ENCODE peak calls at places on chromosomes 11 and 22, in four cellular contexts. One of them, this sample, is unnamed.

GRCh38 chr22:38935023-38935422 is 22.4 kb upstream of the APOBEC3A start:
- DNase-seq in tibial nerve: no peak
- DNase-seq in cardiac muscle cell: no peak
- DNase-seq in brain microvascular endothelial cell: no peak
- DNase-seq in this sample: no peak

GRCh38 chr22:45159652-45160462 is 3.9 kb upstream of the NUP50 start:
- DNase-seq in brain microvascular endothelial cell: no peak
- DNase-seq in cardiac muscle cell: peak; percentile 68
- DNase-seq in tibial nerve: no peak
- DNase-seq in this sample: peak; percentile 68

GRCh38 chr11:68677432-68677831 is 6.9 kb upstream of the GAL start:
- DNase-seq in brain microvascular endothelial cell: peak; percentile 51
- DNase-seq in tibial nerve: no peak
- DNase-seq in cardiac muscle cell: peak; percentile 79
- DNase-seq in this sample: peak; percentile 47

GRCh38 chr11:35391922-35392813 is 27.2 kb downstream of the SLC1A2 start:
- DNase-seq in cardiac muscle cell: peak; percentile 86
- DNase-seq in tibial nerve: peak; percentile 83
- DNase-seq in brain microvascular endothelial cell: peak; percentile 81
- DNase-seq in this sample: peak; percentile 93

GRCh38 chr11:125140251-125140650 is 24.3 kb upstream of the PKNOX2 start:
- DNase-seq in brain microvascular endothelial cell: no peak
- DNase-seq in tibial nerve: no peak
- DNase-seq in cardiac muscle cell: no peak
- DNase-seq in this sample: no peak

GRCh38 chr22:22692707-22693530 is 48.5 kb downstream of the GGTLC2 start:
- DNase-seq in brain microvascular endothelial cell: peak; percentile 31
- DNase-seq in tibial nerve: no peak
- DNase-seq in cardiac muscle cell: peak; percentile 63
- DNase-seq in this sample: peak; percentile 53

GRCh38 chr11:128448487-128448886 is 138.9 kb downstream of the ETS1 start:
- DNase-seq in cardiac muscle cell: no peak
- DNase-seq in brain microvascular endothelial cell: peak; percentile 77
- DNase-seq in tibial nerve: no peak
- DNase-seq in this sample: peak; percentile 89

GRCh38 chr11:50247309-50247874 is 214.7 kb downstream of the OR4C45 start:
- DNase-seq in tibial nerve: no peak
- DNase-seq in cardiac muscle cell: no peak
- DNase-seq in brain microvascular endothelial cell: no peak
- DNase-seq in this sample: no peak

GRCh38 chr11:61066645-61067044 is 35.6 kb upstream of the CD5 start:
- DNase-seq in brain microvascular endothelial cell: no peak
- DNase-seq in tibial nerve: no peak
- DNase-seq in cardiac muscle cell: no peak
- DNase-seq in this sample: no peak

GRCh38 chr11:61068581-61068980 is 33.7 kb upstream of the CD5 start:
- DNase-seq in tibial nerve: no peak
- DNase-seq in brain microvascular endothelial cell: no peak
- DNase-seq in cardiac muscle cell: no peak
- DNase-seq in this sample: no peak

GRCh38 chr11:61067782-61068181 is 34.5 kb upstream of the CD5 start:
- DNase-seq in tibial nerve: no peak
- DNase-seq in cardiac muscle cell: no peak
- DNase-seq in brain microvascular endothelial cell: no peak
- DNase-seq in this sample: no peak

GRCh38 chr11:61069427-61069826 is 32.9 kb upstream of the CD5 start:
- DNase-seq in tibial nerve: no peak
- DNase-seq in brain microvascular endothelial cell: no peak
- DNase-seq in cardiac muscle cell: no peak
- DNase-seq in this sample: no peak

DNA sequence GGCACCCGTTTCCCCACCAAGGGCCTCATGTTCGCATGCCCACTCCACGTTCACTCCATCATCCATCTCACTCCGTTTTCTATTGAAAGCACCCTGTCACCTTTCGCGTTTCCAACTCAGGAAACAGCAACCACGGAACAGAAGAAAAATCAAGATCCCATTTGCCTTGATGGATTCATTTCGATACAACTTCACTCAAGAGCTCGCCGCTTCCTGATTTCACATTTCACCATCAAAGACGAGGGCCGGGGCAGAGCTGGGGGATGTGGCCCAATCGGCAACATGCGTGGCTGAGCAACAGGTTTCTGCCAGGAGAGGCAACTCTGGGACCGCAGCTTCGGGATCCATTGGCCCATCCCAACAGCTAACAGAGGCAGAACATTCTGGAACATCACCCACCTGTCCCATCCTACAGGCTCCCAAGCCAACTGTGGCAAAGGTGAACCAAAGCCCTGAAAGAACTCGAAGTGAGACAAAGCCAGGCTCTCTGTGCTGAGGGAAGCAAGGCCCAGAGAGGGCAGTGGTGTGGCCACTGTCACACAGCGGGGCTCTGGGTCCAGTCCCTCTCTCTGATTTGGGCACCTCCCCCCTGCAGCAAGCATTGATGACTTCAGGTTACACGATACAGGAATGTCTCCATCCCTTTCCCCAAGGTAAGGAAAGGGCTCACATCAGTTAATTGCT is 36.2 kb upstream of the CD5 start:
- DNase-seq in tibial nerve: no peak
- DNase-seq in cardiac muscle cell: no peak
- DNase-seq in brain microvascular endothelial cell: no peak
- DNase-seq in this sample: no peak
- H3K4me3 ChIP-seq in tibial nerve: no peak overlapping the region
- H3K4me3 ChIP-seq in cardiac muscle cell: no peak overlapping the region
- H3K4me3 ChIP-seq in brain microvascular endothelial cell: no peak overlapping the region
- H3K4me3 ChIP-seq in this sample: no peak overlapping the region

GRCh38 chr22:46183733-46184132 is 33.4 kb downstream of the PPARA start:
- DNase-seq in brain microvascular endothelial cell: no peak
- DNase-seq in tibial nerve: no peak
- DNase-seq in cardiac muscle cell: no peak
- DNase-seq in this sample: peak; percentile 36

GRCh38 chr22:46180370-46181137 is 30.2 kb downstream of the PPARA start:
- DNase-seq in tibial nerve: no peak
- DNase-seq in brain microvascular endothelial cell: no peak
- DNase-seq in cardiac muscle cell: peak; percentile 25
- DNase-seq in this sample: peak; percentile 29

GRCh38 chr22:46187862-46188261 is 37.5 kb downstream of the PPARA start:
- DNase-seq in tibial nerve: no peak
- DNase-seq in brain microvascular endothelial cell: no peak
- DNase-seq in cardiac muscle cell: no peak
- DNase-seq in this sample: peak; percentile 7

GRCh38 chr22:46179748-46180147 is 29.4 kb downstream of the PPARA start:
- DNase-seq in tibial nerve: no peak
- DNase-seq in cardiac muscle cell: no peak
- DNase-seq in brain microvascular endothelial cell: no peak
- DNase-seq in this sample: no peak

GRCh38 chr22:46185263-46185662 is 34.9 kb downstream of the PPARA start:
- DNase-seq in tibial nerve: no peak
- DNase-seq in cardiac muscle cell: no peak
- DNase-seq in brain microvascular endothelial cell: no peak
- DNase-seq in this sample: no peak
- TF ChIP-seq CTCF in tibial nerve: no peak
- TF ChIP-seq CTCF in cardiac muscle cell: no peak
- TF ChIP-seq CTCF in brain microvascular endothelial cell: no peak
- TF ChIP-seq CTCF in this sample: no peak

GRCh38 chr11:114598461-114598860 is 2.9 kb upstream of the NXPE4 start:
- DNase-seq in brain microvascular endothelial cell: no peak
- DNase-seq in cardiac muscle cell: no peak
- DNase-seq in tibial nerve: no peak
- DNase-seq in this sample: no peak
- H3K4me3 ChIP-seq in brain microvascular endothelial cell: no peak overlapping the region
- H3K4me3 ChIP-seq in cardiac muscle cell: no peak overlapping the region
- H3K4me3 ChIP-seq in tibial nerve: no peak overlapping the region
- H3K4me3 ChIP-seq in this sample: no peak overlapping the region

GRCh38 chr11:575324-575995 is 810 bp upstream of the PHRF1 start:
- DNase-seq in cardiac muscle cell: no peak
- DNase-seq in brain microvascular endothelial cell: no peak
- DNase-seq in tibial nerve: no peak
- DNase-seq in this sample: peak; percentile 32

GRCh38 chr11:576791-577610 is 731 bp downstream of the PHRF1 start:
- DNase-seq in tibial nerve: no peak
- DNase-seq in cardiac muscle cell: no peak
- DNase-seq in brain microvascular endothelial cell: no peak
- DNase-seq in this sample: peak; percentile 34

GRCh38 chr11:574632-575323 is 1.5 kb upstream of the PHRF1 start:
- DNase-seq in brain microvascular endothelial cell: no peak
- DNase-seq in tibial nerve: no peak
- DNase-seq in cardiac muscle cell: no peak
- DNase-seq in this sample: no peak

GRCh38 chr11:577611-577894 is 1.3 kb downstream of the PHRF1 start:
- DNase-seq in tibial nerve: no peak
- DNase-seq in cardiac muscle cell: no peak
- DNase-seq in brain microvascular endothelial cell: no peak
- DNase-seq in this sample: no peak

GRCh38 chr11:575996-576756 is at the start of gene PHRF1:
- DNase-seq in cardiac muscle cell: peak; percentile 97
- DNase-seq in tibial nerve: peak; percentile 87
- DNase-seq in brain microvascular endothelial cell: peak; percentile 89
- DNase-seq in this sample: peak; percentile 97
- TF ChIP-seq CTCF in cardiac muscle cell: no peak
- TF ChIP-seq CTCF in tibial nerve: no peak
- TF ChIP-seq CTCF in brain microvascular endothelial cell: no peak
- TF ChIP-seq CTCF in this sample: no peak

GRCh38 chr11:59271247-59271755 is 58.6 kb upstream of the MPEG1 start:
- DNase-seq in brain microvascular endothelial cell: no peak
- DNase-seq in cardiac muscle cell: no peak
- DNase-seq in tibial nerve: no peak
- DNase-seq in this sample: no peak

GRCh38 chr11:59267738-59268475 is 55.2 kb upstream of the MPEG1 start:
- DNase-seq in brain microvascular endothelial cell: no peak
- DNase-seq in tibial nerve: no peak
- DNase-seq in cardiac muscle cell: no peak
- DNase-seq in this sample: no peak

GRCh38 chr11:59271811-59272327 is 59.1 kb upstream of the MPEG1 start:
- DNase-seq in cardiac muscle cell: no peak
- DNase-seq in brain microvascular endothelial cell: no peak
- DNase-seq in tibial nerve: no peak
- DNase-seq in this sample: no peak

GRCh38 chr11:59273008-59273841 is 60.5 kb upstream of the MPEG1 start:
- DNase-seq in brain microvascular endothelial cell: no peak
- DNase-seq in tibial nerve: no peak
- DNase-seq in cardiac muscle cell: no peak
- DNase-seq in this sample: no peak
- H3K4me3 ChIP-seq in brain microvascular endothelial cell: no peak overlapping the region
- H3K4me3 ChIP-seq in tibial nerve: no peak overlapping the region
- H3K4me3 ChIP-seq in cardiac muscle cell: no peak overlapping the region
- H3K4me3 ChIP-seq in this sample: no peak overlapping the region

GRCh38 chr22:30221121-30221992 is 25.2 kb downstream of the LIF start:
- DNase-seq in tibial nerve: no peak
- DNase-seq in brain microvascular endothelial cell: no peak
- DNase-seq in cardiac muscle cell: no peak
- DNase-seq in this sample: no peak

GRCh38 chr22:30219668-30220278 is 26.8 kb downstream of the LIF start:
- DNase-seq in brain microvascular endothelial cell: no peak
- DNase-seq in tibial nerve: no peak
- DNase-seq in cardiac muscle cell: no peak
- DNase-seq in this sample: no peak

GRCh38 chr22:30217698-30218565 is 28.6 kb downstream of the LIF start:
- DNase-seq in brain microvascular endothelial cell: no peak
- DNase-seq in cardiac muscle cell: no peak
- DNase-seq in tibial nerve: no peak
- DNase-seq in this sample: no peak

GRCh38 chr22:30220338-30221009 is 26.1 kb downstream of the LIF start:
- DNase-seq in tibial nerve: no peak
- DNase-seq in brain microvascular endothelial cell: no peak
- DNase-seq in cardiac muscle cell: no peak
- DNase-seq in this sample: no peak

DNA sequence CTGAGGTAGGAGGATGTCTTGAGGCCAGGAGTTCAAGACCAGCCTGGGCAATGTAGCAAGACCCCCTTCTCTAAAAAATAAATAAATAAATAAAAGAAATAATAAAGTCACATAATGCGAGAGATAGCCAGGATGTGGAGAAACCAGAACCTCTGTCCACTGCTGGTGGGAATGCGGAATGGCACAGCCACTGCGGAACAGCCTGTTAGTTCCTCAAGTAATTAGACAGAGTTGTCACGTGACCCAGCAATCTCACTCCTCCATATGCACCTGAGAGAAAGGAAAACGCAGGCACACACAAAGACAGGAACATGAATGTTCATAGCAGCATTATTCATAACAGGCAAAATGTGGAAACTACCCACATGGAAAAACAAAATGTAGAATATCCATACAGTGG is 27.5 kb downstream of the LIF start:
- DNase-seq in tibial nerve: no peak
- DNase-seq in brain microvascular endothelial cell: no peak
- DNase-seq in cardiac muscle cell: no peak
- DNase-seq in this sample: no peak
- TF ChIP-seq CTCF in tibial nerve: no peak
- TF ChIP-seq CTCF in brain microvascular endothelial cell: peak; percentile 55
- TF ChIP-seq CTCF in cardiac muscle cell: no peak
- TF ChIP-seq CTCF in this sample: peak; percentile 44

DNA sequence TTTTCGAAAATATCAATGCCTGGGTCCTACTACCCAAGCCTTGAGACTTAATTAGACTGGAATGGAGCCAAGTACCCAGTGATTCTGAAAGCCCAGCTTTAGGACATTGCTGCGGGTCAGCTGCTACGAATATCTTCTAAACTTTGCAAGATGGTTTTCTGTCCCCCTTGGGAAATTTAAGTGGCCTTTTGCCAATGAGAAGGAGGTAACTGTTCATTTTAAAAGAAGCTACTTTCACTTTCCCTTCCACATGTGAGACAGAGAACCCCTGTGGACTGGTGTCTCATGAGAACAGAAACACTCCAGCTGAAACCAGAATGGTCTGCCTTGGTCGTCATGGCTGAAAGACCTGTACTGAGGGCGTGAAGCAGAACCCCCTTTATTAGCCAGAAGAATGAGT is 74.9 kb downstream of the SC5D start:
- DNase-seq in tibial nerve: no peak
- DNase-seq in cardiac muscle cell: peak; percentile 36
- DNase-seq in brain microvascular endothelial cell: peak; percentile 24
- DNase-seq in this sample: peak; percentile 65
- H3K4me3 ChIP-seq in tibial nerve: no peak overlapping the region
- H3K4me3 ChIP-seq in cardiac muscle cell: no peak overlapping the region
- H3K4me3 ChIP-seq in brain microvascular endothelial cell: no peak overlapping the region
- H3K4me3 ChIP-seq in this sample: no peak overlapping the region

DNA sequence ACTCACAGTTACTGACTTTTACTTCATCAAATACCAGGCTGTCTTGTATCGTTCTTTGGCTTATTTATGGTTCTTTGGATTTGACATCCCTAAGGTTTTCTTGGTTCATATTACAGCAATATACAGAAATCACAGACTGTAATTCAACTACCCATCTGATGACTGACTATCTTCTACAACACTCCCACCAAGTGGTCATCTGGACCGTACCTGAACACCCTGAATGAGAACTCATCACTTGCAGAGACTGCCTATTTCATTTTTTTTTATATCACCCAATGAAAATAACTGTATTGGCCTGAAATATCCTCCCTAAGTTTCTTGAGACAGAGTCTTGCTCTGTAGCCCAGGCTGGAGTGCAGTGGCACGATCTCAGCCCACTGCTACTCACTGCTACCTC is 9.5 kb upstream of the UPB1 start:
- DNase-seq in brain microvascular endothelial cell: no peak
- DNase-seq in cardiac muscle cell: no peak
- DNase-seq in tibial nerve: no peak
- DNase-seq in this sample: peak; percentile 57
- TF ChIP-seq CTCF in brain microvascular endothelial cell: peak; percentile 22
- TF ChIP-seq CTCF in cardiac muscle cell: no peak
- TF ChIP-seq CTCF in tibial nerve: peak; percentile 18
- TF ChIP-seq CTCF in this sample: peak; percentile 44

This sample was measured in choroid plexus epithelial cell.